ENCODE peak calls at places on chromosomes 13 and 19, in nine cellular contexts. W is mucosa of descending colon; S is neural crest cell; L is cardiac fibroblast; Z is HL-60; B is activated CD8-positive, alpha-beta T cell treated with anti-CD3 and anti-CD28 coated beads for 36 hours; V is stomach; P is fibroblast of the aortic adventitia; O is uterus. C is an unnamed sample.

GRCh38 chr13:19960673-19961015 is 2.1 kb downstream of the ZMYM2 start:
- DNase-seq in W (no peak), S (no peak), L (peak; percentile 18), Z (no peak), B (no peak), V (no peak), P (no peak), O (no peak), C (no peak)

GRCh38 chr19:34712606-34713261 is 21.3 kb upstream of the ZNF181 start:
- DNase-seq in W (no peak), S (peak; percentile 28), L (peak; percentile 88), Z (peak; percentile 67), B (peak; percentile 69), V (peak; percentile 52), P (peak; percentile 92), O (peak; percentile 24), C (no peak)

GRCh38 chr19:7852851-7853759 is 21.1 kb downstream of the PRR36 start:
- DNase-seq in W (peak; percentile 89), S (peak; percentile 72), L (peak; percentile 64), Z (peak; percentile 51), B (peak; percentile 85), V (peak; percentile 87), P (peak; percentile 48), O (peak; percentile 49), C (peak; percentile 46)

GRCh38 chr13:76885203-76886004 is 801 bp downstream of the KCTD12 start:
- DNase-seq in W (peak; percentile 90), S (peak; percentile 40), L (peak; percentile 82), Z (peak; percentile 80), B (peak; percentile 66), V (peak; percentile 73), P (peak; percentile 76), O (peak; percentile 74), C (peak; percentile 28)

GRCh38 chr19:8403820-8404109 is 9.3 kb upstream of the MARCHF2 start:
- DNase-seq in W (peak; percentile 44), S (no peak), L (no peak), Z (no peak), B (no peak), V (no peak), P (no peak), O (no peak), C (no peak)

GRCh38 chr13:69751259-69751658 is 356.4 kb upstream of the ATXN8OS start:
- DNase-seq in W (no peak), S (no peak), L (no peak), Z (no peak), B (no peak), V (no peak), P (no peak), O (no peak), C (no peak)

GRCh38 chr13:81381560-81381959 is 1040.6 kb upstream of the SPRY2 start:
- DNase-seq in W (no peak), S (no peak), L (no peak), Z (no peak), B (no peak), V (no peak), P (no peak), O (no peak), C (no peak)

GRCh38 chr19:359653-359925 is 15.0 kb upstream of the MIER2 start:
- DNase-seq in W (no peak), S (no peak), L (no peak), Z (no peak), B (no peak), V (no peak), P (no peak), O (no peak), C (no peak)

GRCh38 chr13:23673354-23673753 is 103.1 kb downstream of the TNFRSF19 start:
- DNase-seq in W (no peak), S (no peak), L (peak; percentile 93), Z (no peak), B (no peak), V (no peak), P (peak; percentile 95), O (peak; percentile 47), C (no peak)

GRCh38 chr13:31878495-31878894 is 139.2 kb downstream of the RXFP2 start:
- DNase-seq in W (no peak), S (no peak), L (no peak), Z (no peak), B (no peak), V (no peak), P (no peak), O (no peak), C (no peak)

GRCh38 chr19:8641908-8642547 is 11.6 kb downstream of the NFILZ start:
- DNase-seq in W (no peak), S (peak; percentile 15), L (peak; percentile 84), Z (peak; percentile 62), B (peak; percentile 21), V (no peak), P (peak; percentile 81), O (no peak), C (no peak)

GRCh38 chr19:5340637-5341447 is at the start of gene PTPRS:
- DNase-seq in W (peak; percentile 70), S (peak; percentile 92), L (peak; percentile 71), Z (no peak), B (peak; percentile 79), V (peak; percentile 77), P (peak; percentile 60), O (peak; percentile 72), C (peak; percentile 26)

GRCh38 chr19:33389574-33390119 is 16.1 kb downstream of the CEBPG start:
- DNase-seq in W (peak; percentile 65), S (no peak), L (no peak), Z (no peak), B (no peak), V (no peak), P (no peak), O (no peak), C (no peak)

GRCh38 chr19:49116544-49116943 is 2.4 kb downstream of the LIN7B start:
- DNase-seq in W (no peak), S (no peak), L (no peak), Z (peak; percentile 93), B (no peak), V (peak; percentile 40), P (no peak), O (no peak), C (peak; percentile 35)

GRCh38 chr19:49114630-49115363 is 627 bp downstream of the LIN7B start:
- DNase-seq in W (peak; percentile 80), S (peak; percentile 57), L (peak; percentile 39), Z (peak; percentile 39), B (peak; percentile 72), V (peak; percentile 65), P (peak; percentile 47), O (peak; percentile 62), C (no peak)

GRCh38 chr19:49110567-49110966 is 3.6 kb upstream of the LIN7B start:
- DNase-seq in W (no peak), S (no peak), L (peak; percentile 59), Z (no peak), B (no peak), V (no peak), P (peak; percentile 80), O (no peak), C (no peak)

GRCh38 chr19:49111218-49111998 is 2.8 kb upstream of the LIN7B start:
- DNase-seq in W (no peak), S (no peak), L (no peak), Z (no peak), B (no peak), V (no peak), P (no peak), O (no peak), C (no peak)

DNA sequence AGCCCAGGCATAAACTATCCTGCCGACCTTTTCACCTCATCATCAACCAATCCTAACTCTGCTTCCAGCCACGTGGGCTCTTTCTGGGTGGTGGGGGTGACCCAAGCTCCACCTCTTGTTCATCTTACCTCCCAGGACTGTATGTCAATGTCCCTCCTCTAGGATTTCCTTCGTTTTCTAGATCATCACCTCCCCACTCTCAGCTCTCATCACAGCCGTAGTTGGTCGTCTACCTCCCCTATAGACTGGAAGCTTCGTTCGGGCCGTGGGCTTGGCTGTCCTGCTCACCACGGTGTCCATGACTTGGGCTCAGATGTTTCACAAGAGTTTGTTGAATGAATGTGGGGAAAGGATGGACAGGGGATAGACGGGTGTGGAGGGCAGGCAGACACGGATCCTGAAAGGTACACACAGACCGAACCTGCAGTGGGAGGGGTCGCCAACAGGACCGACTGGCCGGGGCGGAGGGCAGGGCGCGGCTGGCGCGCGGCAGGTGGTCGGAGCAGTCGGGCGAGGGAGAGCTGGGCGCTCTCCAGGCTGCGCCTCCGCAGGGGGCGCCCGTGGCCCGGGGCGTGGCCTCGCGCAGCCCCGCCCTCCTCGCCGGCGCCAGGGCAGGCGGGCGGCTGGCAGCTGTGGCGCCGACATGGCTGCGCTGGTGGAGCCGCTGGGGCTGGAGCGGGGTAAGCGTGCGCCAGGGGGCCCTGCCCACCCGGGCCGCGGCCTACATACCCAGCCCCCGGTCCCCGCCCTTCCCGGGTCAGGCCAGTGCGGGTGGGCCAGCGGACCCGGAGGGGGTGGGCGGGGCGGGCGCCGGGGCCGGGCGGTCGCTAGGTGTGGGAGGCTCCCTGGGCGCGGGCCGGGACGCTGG is at the start of gene LIN7B:
- DNase-seq in W (peak; percentile 75), S (peak; percentile 69), L (peak; percentile 51), Z (peak; percentile 49), B (peak; percentile 69), V (peak; percentile 77), P (peak; percentile 46), O (peak; percentile 70), C (no peak)
- TF ChIP-seq CTCF in W (peak; percentile 68), S (peak; percentile 54), L (no peak), Z (peak; percentile 26), B (peak; percentile 72), V (peak; percentile 39), P (peak; percentile 32), O (peak; percentile 79), C (no peak)

DNA sequence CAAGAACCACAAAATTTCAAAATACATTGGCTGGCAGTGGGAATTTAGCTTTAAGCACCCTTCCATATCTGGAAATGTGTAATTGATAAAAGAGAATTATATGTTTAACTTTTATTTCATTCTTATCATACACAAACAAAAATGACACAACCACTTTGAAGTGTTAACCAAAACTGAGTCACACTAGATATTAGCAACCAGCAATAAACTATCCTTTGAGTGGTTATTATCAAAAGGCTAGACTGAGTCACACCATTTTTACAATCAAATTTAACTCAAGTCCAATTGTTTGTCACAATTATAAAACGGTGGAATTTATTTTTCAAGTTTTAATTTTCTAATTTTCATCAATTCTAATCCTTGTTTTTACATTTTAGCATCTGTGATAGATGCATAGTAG is 121.7 kb downstream of the LIG4 start:
- DNase-seq in W (no peak), S (no peak), L (no peak), Z (no peak), B (no peak), V (no peak), P (no peak), O (no peak), C (no peak)
- TF ChIP-seq CTCF in W (no peak), S (no peak), L (no peak), Z (no peak), B (no peak), V (no peak), P (no peak), O (no peak), C (no peak)

DNA sequence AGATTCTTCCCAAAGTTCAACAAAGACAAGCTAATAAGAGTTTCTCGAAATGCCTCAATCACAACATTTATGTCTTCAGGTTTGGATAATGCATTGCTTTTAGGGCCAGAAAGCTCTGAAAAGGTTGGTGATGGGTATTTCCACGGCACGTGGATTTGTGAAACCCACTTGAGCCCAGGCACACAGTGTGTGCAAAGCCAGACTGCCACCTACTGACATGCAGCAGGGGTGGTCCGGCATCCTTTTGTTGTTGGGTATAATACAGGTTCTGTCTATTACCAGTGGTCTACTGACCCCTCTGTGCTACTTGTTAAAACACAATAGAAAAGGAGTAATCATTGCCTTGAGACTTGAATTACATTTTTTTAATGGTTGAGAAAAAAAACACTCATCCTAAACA is 225.6 kb downstream of the RAP2A start:
- DNase-seq in W (no peak), S (no peak), L (peak; percentile 6), Z (no peak), B (peak; percentile 4), V (no peak), P (peak; percentile 16), O (no peak), C (no peak)
- TF ChIP-seq CTCF in W (no peak), S (peak; percentile 20), L (peak; percentile 8), Z (no peak), B (no peak), V (no peak), P (peak; percentile 34), O (no peak), C (no peak)

GRCh38 chr19:40570313-40571004 is 6.2 kb upstream of the SHKBP1 start:
- DNase-seq in W (peak; percentile 100), S (peak; percentile 98), L (peak; percentile 100), Z (peak; percentile 97), B (peak; percentile 98), V (peak; percentile 99), P (peak; percentile 100), O (peak; percentile 99), C (peak; percentile 92)
- TF ChIP-seq CTCF in W (no peak), S (no peak), L (peak; percentile 40), Z (no peak), B (no peak), V (peak; percentile 14), P (no peak), O (no peak), C (no peak)